ENCODE peak calls at places on chromosomes 2 and 18, in nine cellular contexts. I is GM23338, B is esophagus squamous epithelium, V is ovary, K is heart right ventricle, Z is Peyer's patch, M is right atrium auricular region, J is breast epithelium, D is GM23248. Q is an unnamed sample.

GRCh38 chr2:178391701-178392100 is 59.3 kb downstream of the PRKRA start:
- DNase-seq in I (no peak), V (no peak), Z (no peak), B (no peak), K (no peak), D (no peak), J (no peak), M (no peak), Q (no peak)

GRCh38 chr2:71379086-71379485 is 47.5 kb downstream of the ZNF638 start:
- DNase-seq in K (no peak), J (no peak), Z (no peak), D (peak; percentile 85), B (no peak), M (no peak), V (no peak), I (no peak), Q (no peak)

GRCh38 chr2:208671312-208671711 is 264.7 kb downstream of the PTH2R start:
- DNase-seq in B (no peak), K (no peak), M (no peak), J (no peak), V (no peak), I (no peak), D (no peak), Z (no peak), Q (no peak)

GRCh38 chr18:22556271-22556990 is 138.7 kb upstream of the CTAGE1 start:
- DNase-seq in J (no peak), D (peak; percentile 19), B (no peak), Z (no peak), V (peak; percentile 47), K (peak; percentile 75), M (peak; percentile 79), I (no peak), Q (peak; percentile 58)

GRCh38 chr2:6538607-6539006 is 327.1 kb downstream of the CMPK2 start:
- DNase-seq in Z (no peak), I (no peak), K (no peak), J (no peak), B (no peak), D (peak; percentile 0), V (no peak), M (no peak), Q (no peak)

GRCh38 chr2:15588329-15588919 is 3.2 kb upstream of the DDX1 start:
- DNase-seq in K (no peak), D (peak; percentile 71), Z (no peak), I (peak; percentile 74), B (no peak), J (peak; percentile 29), V (peak; percentile 35), M (no peak), Q (peak; percentile 79)

GRCh38 chr2:135094508-135094907 is 42.4 kb downstream of the RAB3GAP1 start:
- DNase-seq in M (no peak), K (no peak), I (no peak), D (no peak), Z (no peak), B (no peak), V (no peak), J (no peak), Q (no peak)

GRCh38 chr18:59459352-59460059 is 100.4 kb upstream of the LMAN1 start:
- DNase-seq in J (no peak), Z (no peak), D (peak; percentile 68), I (peak; percentile 56), K (no peak), V (no peak), M (no peak), B (no peak), Q (no peak)

GRCh38 chr2:240586198-240586918 is at the start of gene CAPN10:
- DNase-seq in V (peak; percentile 98), M (peak; percentile 99), J (peak; percentile 97), I (peak; percentile 98), D (peak; percentile 100), K (peak; percentile 98), Z (peak; percentile 99), B (peak; percentile 86), Q (peak; percentile 98)

GRCh38 chr2:240588669-240589068 is 2.1 kb downstream of the CAPN10 start:
- DNase-seq in J (no peak), Z (peak; percentile 19), D (no peak), I (no peak), M (no peak), V (no peak), B (no peak), K (no peak), Q (peak; percentile 7)

GRCh38 chr2:240586919-240587800 is 626 bp downstream of the CAPN10 start:
- DNase-seq in M (no peak), I (peak; percentile 77), K (peak; percentile 6), V (peak; percentile 51), B (no peak), D (peak; percentile 61), J (no peak), Z (peak; percentile 60), Q (peak; percentile 39)

GRCh38 chr2:240589381-240589780 is 2.8 kb downstream of the CAPN10 start:
- DNase-seq in I (no peak), J (no peak), K (peak; percentile 6), Z (no peak), D (no peak), B (no peak), M (no peak), V (peak; percentile 8), Q (peak; percentile 7)

GRCh38 chr2:240588006-240588655 is 1.6 kb downstream of the CAPN10 start:
- DNase-seq in I (no peak), B (no peak), K (peak; percentile 3), V (no peak), D (no peak), J (no peak), M (no peak), Z (peak; percentile 39), Q (no peak)
- H3K4me3 ChIP-seq in I (peak overlapping the region; percentile 94), B (peak overlapping the region; percentile 96), K (no peak overlapping the region), V (no peak overlapping the region), D (peak overlapping the region; percentile 88), J (no peak overlapping the region), M (no peak overlapping the region), Z (peak overlapping the region; percentile 98), Q (no peak overlapping the region)

GRCh38 chr2:36485521-36485920 is 112.4 kb downstream of the FEZ2 start:
- DNase-seq in D (peak; percentile 68), M (peak; percentile 66), I (no peak), V (no peak), K (no peak), Z (no peak), B (no peak), J (no peak), Q (no peak)

GRCh38 chr2:36483290-36483689 is 114.7 kb downstream of the FEZ2 start:
- DNase-seq in B (no peak), Z (no peak), J (no peak), K (no peak), M (no peak), V (no peak), D (no peak), I (no peak), Q (no peak)

GRCh38 chr2:36482576-36483214 is 115.3 kb downstream of the FEZ2 start:
- DNase-seq in V (no peak), J (no peak), I (no peak), B (no peak), D (peak; percentile 32), Z (no peak), M (no peak), K (no peak), Q (peak; percentile 40)

GRCh38 chr2:36486546-36487044 is 111.4 kb downstream of the FEZ2 start:
- DNase-seq in V (no peak), I (peak; percentile 20), B (no peak), Z (no peak), J (no peak), K (no peak), M (no peak), D (peak; percentile 80), Q (no peak)

DNA sequence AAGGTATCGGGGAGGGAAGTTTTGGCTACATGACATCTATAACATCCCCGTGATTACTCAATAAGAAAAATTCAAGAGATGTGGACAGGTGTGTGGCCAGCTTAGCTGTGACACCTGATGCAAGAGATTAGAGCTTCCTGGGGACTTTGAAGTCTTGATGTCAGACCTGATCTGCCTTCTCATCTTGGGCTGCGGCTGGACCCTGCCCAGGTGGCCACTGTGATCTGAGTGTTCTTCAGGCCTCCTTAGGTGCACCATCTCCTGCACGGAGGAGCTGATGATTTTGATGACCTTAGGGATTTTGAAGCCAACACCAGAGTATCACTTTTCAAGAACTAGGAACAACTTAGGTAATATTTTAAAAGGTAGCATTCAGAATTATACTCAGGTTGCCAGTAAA is 113.5 kb downstream of the FEZ2 start:
- DNase-seq in I (no peak), B (no peak), D (no peak), Z (no peak), M (no peak), K (no peak), V (no peak), J (no peak), Q (no peak)
- H3K4me1 ChIP-seq in I (peaks cover 16% of the 10 kb centered on the region), B (peaks cover 28% of the 10 kb centered on the region), D (peaks cover 95% of the 10 kb centered on the region), Z (no peaks in the 10 kb centered on the region), M (no peaks in the 10 kb centered on the region), K (peaks cover 47% of the 10 kb centered on the region), V (peaks cover 8% of the 10 kb centered on the region), J (peaks cover 19% of the 10 kb centered on the region), Q (peaks cover 43% of the 10 kb centered on the region)

DNA sequence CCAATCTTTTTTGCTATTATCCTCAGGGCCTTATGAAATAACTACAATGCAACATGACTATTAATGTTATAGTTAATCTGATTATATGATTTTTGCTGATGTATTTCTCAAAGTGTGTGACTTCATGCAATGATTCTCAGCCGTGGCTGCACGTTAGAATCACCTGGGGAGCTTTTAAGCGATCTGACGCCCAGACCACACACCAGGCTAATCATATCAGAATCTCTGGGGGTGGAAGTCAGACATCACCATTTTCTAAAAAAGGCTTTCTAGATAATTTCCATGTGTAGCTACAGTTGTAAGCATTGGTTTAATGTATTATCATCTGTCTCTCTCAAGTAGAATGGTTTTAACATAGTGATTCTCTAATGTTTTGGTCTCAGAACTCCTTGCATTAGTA is 5.5 kb upstream of the QPCT start:
- DNase-seq in M (no peak), Z (no peak), K (no peak), V (no peak), B (no peak), D (no peak), J (no peak), I (no peak), Q (no peak)
- H3K27ac ChIP-seq in M (no peak overlapping the region), Z (no peak overlapping the region), K (no peak overlapping the region), V (no peak overlapping the region), B (no peak overlapping the region), D (no peak overlapping the region), J (no peak overlapping the region), I (no peak overlapping the region), Q (no peak overlapping the region)

GRCh38 chr2:68371581-68371980 is 6.5 kb downstream of the PLEK start:
- DNase-seq in M (no peak), Z (no peak), I (no peak), V (no peak), B (no peak), D (no peak), J (no peak), K (no peak), Q (no peak)

GRCh38 chr2:68371138-68371537 is 6.1 kb downstream of the PLEK start:
- DNase-seq in K (no peak), M (no peak), B (no peak), D (no peak), V (no peak), I (no peak), J (no peak), Z (no peak), Q (no peak)

GRCh38 chr2:68367918-68368656 is 3.0 kb downstream of the PLEK start:
- DNase-seq in B (no peak), K (no peak), D (peak; percentile 10), J (no peak), Z (no peak), M (no peak), I (no peak), V (no peak), Q (no peak)

GRCh38 chr2:68368657-68369339 is 3.7 kb downstream of the PLEK start:
- DNase-seq in D (peak; percentile 97), K (no peak), I (no peak), B (no peak), V (no peak), M (no peak), Z (no peak), J (no peak), Q (no peak)

DNA sequence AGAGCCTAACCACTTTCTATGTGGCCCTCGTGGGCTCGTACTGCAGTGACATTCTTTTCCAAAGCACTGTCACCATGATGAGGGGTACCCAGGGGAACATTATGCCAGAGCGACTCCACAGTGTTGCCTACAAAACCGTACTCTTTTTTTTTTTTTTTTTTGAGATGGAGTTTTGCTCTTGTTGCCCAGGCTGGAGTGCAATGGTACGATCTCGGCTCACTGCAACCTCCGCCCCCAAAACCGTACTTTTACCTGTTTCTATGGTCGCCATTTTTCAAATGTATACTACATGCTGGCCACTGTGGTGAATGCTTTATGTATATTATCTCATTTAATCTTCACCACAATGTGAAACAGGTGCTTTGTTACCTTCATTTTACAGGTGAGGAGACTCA is 4.3 kb downstream of the PLEK start:
- DNase-seq in I (no peak), J (no peak), Z (no peak), M (no peak), D (no peak), V (no peak), B (no peak), K (no peak), Q (no peak)
- H3K4me3 ChIP-seq in I (no peak overlapping the region), J (no peak overlapping the region), Z (no peak overlapping the region), M (no peak overlapping the region), D (no peak overlapping the region), V (no peak overlapping the region), B (no peak overlapping the region), K (no peak overlapping the region), Q (no peak overlapping the region)